ENCODE peak calls at places on chromosomes 16 and 17, in six cellular contexts. Q is AG10803, U is ascending aorta, C is fibroblast of villous mesenchyme, A is transverse colon, Y is GM10248. G is an unnamed sample.

GRCh38 chr17:10681866-10682446 is 15.4 kb downstream of the SCO1 start:
- DNase-seq in Q (peak), U (no peak), C (peak), A (no peak), Y (no peak), G (no peak)

GRCh38 chr17:58191259-58191896 is 1.1 kb upstream of the EPX start:
- DNase-seq in Q (no peak), U (peak), C (no peak), A (no peak), Y (no peak), G (no peak)

GRCh38 chr16:525520-526180 is 1.9 kb upstream of the CAPN15 start:
- DNase-seq in Q (peak), U (no peak), C (peak), A (no peak), Y (peak), G (no peak)

GRCh38 chr17:20970329-20970728 is 72.5 kb downstream of the USP22 start:
- DNase-seq in Q (no peak), U (no peak), C (no peak), A (no peak), Y (no peak), G (no peak)

GRCh38 chr16:88640039-88640495 is 1.7 kb downstream of the IL17C start:
- DNase-seq in Q (no peak), U (no peak), C (no peak), A (no peak), Y (no peak), G (no peak)

GRCh38 chr16:81932668-81933067 is 78.6 kb downstream of the SDR42E1 start:
- DNase-seq in Q (no peak), U (no peak), C (no peak), A (no peak), Y (no peak), G (no peak)

GRCh38 chr16:59214455-59214854 is 480.3 kb upstream of the GOT2 start:
- DNase-seq in Q (no peak), U (no peak), C (no peak), A (no peak), Y (no peak), G (no peak)

GRCh38 chr17:4593021-4593797 is 8.9 kb downstream of the SMTNL2 start:
- DNase-seq in Q (no peak), U (no peak), C (no peak), A (no peak), Y (no peak), G (no peak)

GRCh38 chr16:13895516-13895915 is 24.4 kb upstream of the ERCC4 start:
- DNase-seq in Q (no peak), U (no peak), C (no peak), A (no peak), Y (no peak), G (no peak)

GRCh38 chr17:47117386-47117785 is 71.7 kb downstream of the CDC27 start:
- DNase-seq in Q (no peak), U (no peak), C (no peak), A (no peak), Y (no peak), G (no peak)

GRCh38 chr16:55955439-55955838 is 80.3 kb upstream of the CES5A start:
- DNase-seq in Q (no peak), U (no peak), C (no peak), A (no peak), Y (no peak), G (no peak)

GRCh38 chr17:74181341-74181740 is 22.1 kb upstream of the RPL38 start:
- DNase-seq in Q (no peak), U (no peak), C (no peak), A (no peak), Y (no peak), G (no peak)

GRCh38 chr17:17590141-17590735 is 1.3 kb downstream of the PEMT start:
- DNase-seq in Q (no peak), U (no peak), C (no peak), A (no peak), Y (no peak), G (no peak)

GRCh38 chr17:52143536-52143935 is 15.0 kb downstream of the CA10 start:
- DNase-seq in Q (no peak), U (no peak), C (no peak), A (no peak), Y (no peak), G (no peak)

GRCh38 chr17:2043785-2044184 is 2.0 kb downstream of the OVCA2 start:
- DNase-seq in Q (peak), U (no peak), C (no peak), A (no peak), Y (no peak), G (no peak)

GRCh38 chr17:21129023-21129681 is 2.4 kb downstream of the DHRS7B start:
- DNase-seq in Q (peak), U (no peak), C (peak), A (no peak), Y (no peak), G (no peak)

GRCh38 chr17:59775786-59776350 is 68.4 kb downstream of the VMP1 start:
- DNase-seq in Q (no peak), U (no peak), C (no peak), A (no peak), Y (no peak), G (no peak)

GRCh38 chr17:27919120-27919519 is 26.0 kb upstream of the LYRM9 start:
- DNase-seq in Q (peak), U (no peak), C (no peak), A (no peak), Y (no peak), G (no peak)

GRCh38 chr17:47732399-47733046 is 513 bp upstream of the TBX21 start:
- DNase-seq in Q (no peak), U (no peak), C (no peak), A (no peak), Y (no peak), G (no peak)

GRCh38 chr17:68497885-68498319 is 14.3 kb upstream of the PRKAR1A start:
- DNase-seq in Q (no peak), U (no peak), C (no peak), A (peak), Y (peak), G (no peak)

GRCh38 chr17:17132746-17133145 is 73.4 kb downstream of the PLD6 start:
- DNase-seq in Q (no peak), U (no peak), C (no peak), A (no peak), Y (no peak), G (no peak)

GRCh38 chr17:9020096-9020823 is 1.1 kb upstream of the NTN1 start:
- DNase-seq in Q (no peak), U (peak), C (no peak), A (no peak), Y (no peak), G (no peak)

GRCh38 chr17:80986046-80986445 is 5.6 kb upstream of the CHMP6 start:
- DNase-seq in Q (no peak), U (no peak), C (no peak), A (no peak), Y (no peak), G (no peak)

GRCh38 chr17:80983545-80983944 is 8.1 kb upstream of the CHMP6 start:
- DNase-seq in Q (no peak), U (no peak), C (no peak), A (no peak), Y (no peak), G (no peak)

GRCh38 chr17:80986816-80987480 is 4.7 kb upstream of the CHMP6 start:
- DNase-seq in Q (no peak), U (no peak), C (no peak), A (no peak), Y (no peak), G (no peak)

GRCh38 chr17:80982426-80982974 is 9.1 kb upstream of the CHMP6 start:
- DNase-seq in Q (no peak), U (no peak), C (no peak), A (no peak), Y (no peak), G (no peak)

DNA sequence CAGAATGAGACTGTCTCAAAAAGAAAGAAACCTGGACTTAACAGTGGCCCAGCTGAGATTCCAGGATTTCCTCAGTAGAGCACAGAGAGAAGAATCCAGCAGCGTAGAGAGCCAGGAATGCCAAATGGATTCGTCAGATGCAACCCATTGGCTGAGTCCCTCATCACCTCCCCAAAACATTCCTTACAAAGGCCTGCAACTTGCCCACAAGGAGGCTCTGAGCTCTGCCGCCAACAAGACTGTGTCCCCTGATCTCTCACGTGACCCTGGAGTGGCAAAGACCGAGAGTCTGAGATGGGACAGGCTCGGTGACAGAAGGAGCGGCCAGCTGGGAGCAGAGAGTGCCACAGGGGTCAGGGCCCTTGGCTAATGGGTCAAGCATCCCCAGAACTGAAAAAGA is 6.9 kb upstream of the CHMP6 start:
- DNase-seq in Q (peak), U (no peak), C (peak), A (no peak), Y (no peak), G (no peak)
- TF ChIP-seq CTCF in Q (peak), U (peak), C (peak), A (no peak), Y (no peak), G (no peak)

GRCh38 chr16:31700530-31701388 is 172.8 kb upstream of the ZNF267 start:
- DNase-seq in Q (peak), U (peak), C (peak), A (peak), Y (peak), G (peak)
- TF ChIP-seq CTCF in Q (peak), U (no peak), C (peak), A (peak), Y (peak), G (no peak)

GRCh38 chr17:66542183-66542966 is 240.0 kb downstream of the PRKCA start:
- DNase-seq in Q (peak), U (no peak), C (peak), A (no peak), Y (peak), G (no peak)

GRCh38 chr17:66537518-66537917 is 235.1 kb downstream of the PRKCA start:
- DNase-seq in Q (no peak), U (no peak), C (no peak), A (no peak), Y (no peak), G (no peak)

GRCh38 chr17:66541461-66542182 is 239.2 kb downstream of the PRKCA start:
- DNase-seq in Q (no peak), U (no peak), C (peak), A (no peak), Y (peak), G (no peak)

GRCh38 chr17:66538776-66539175 is 236.4 kb downstream of the PRKCA start:
- DNase-seq in Q (no peak), U (no peak), C (peak), A (no peak), Y (no peak), G (no peak)

DNA sequence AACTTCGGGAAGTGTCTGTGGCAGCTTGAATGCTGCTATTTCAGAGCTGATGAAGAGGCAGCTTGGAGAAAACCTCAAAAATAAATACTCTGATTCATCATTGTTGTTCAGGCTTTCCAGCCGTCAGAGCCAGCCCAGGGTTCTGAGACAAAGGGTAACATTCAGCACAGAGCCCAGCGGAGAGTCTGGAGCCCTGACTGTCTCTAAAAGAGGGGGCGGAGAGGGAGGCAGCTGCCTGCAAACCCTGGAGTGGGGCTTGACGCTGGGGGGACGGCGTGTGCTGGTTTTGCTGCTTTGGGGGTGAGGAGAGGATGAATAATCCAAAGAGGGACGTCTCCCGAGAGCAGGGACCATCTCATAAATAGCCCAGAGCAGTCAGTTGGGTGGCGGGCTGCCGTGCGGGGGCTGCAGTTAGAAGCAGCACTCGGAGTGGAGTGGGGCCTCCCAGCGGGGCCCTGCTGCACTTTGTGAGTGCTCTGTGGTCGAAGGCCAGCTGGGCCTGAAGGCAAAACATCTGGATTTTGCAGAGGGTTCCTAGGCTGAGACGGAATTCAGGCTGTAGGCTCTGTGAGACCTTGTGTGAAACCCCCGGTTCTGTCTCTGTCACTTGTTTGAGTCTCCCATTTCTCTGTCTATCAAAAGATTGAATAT is 237.8 kb downstream of the PRKCA start:
- DNase-seq in Q (peak), U (no peak), C (peak), A (no peak), Y (no peak), G (no peak)
- TF ChIP-seq CTCF in Q (peak), U (no peak), C (no peak), A (no peak), Y (no peak), G (no peak)

GRCh38 chr16:5918553-5919127 is 821.0 kb upstream of the EEF2KMT start:
- DNase-seq in Q (no peak), U (no peak), C (no peak), A (peak), Y (no peak), G (no peak)
- TF ChIP-seq CTCF in Q (no peak), U (no peak), C (no peak), A (peak), Y (no peak), G (no peak)

GRCh38 chr16:47134550-47134949 is 9.2 kb downstream of the NETO2 start:
- DNase-seq in Q (no peak), U (no peak), C (no peak), A (no peak), Y (no peak), G (no peak)

GRCh38 chr16:47129755-47130435 is 13.8 kb downstream of the NETO2 start:
- DNase-seq in Q (no peak), U (no peak), C (no peak), A (no peak), Y (no peak), G (no peak)

GRCh38 chr16:47136101-47136820 is 7.5 kb downstream of the NETO2 start:
- DNase-seq in Q (no peak), U (no peak), C (peak), A (no peak), Y (peak), G (no peak)

GRCh38 chr16:47132310-47132709 is 11.4 kb downstream of the NETO2 start:
- DNase-seq in Q (no peak), U (no peak), C (no peak), A (no peak), Y (no peak), G (no peak)
- TF ChIP-seq CTCF in Q (no peak), U (no peak), C (peak), A (no peak), Y (no peak), G (no peak)

GRCh38 chr17:35242158-35242804 is 591 bp upstream of the SLFN5 start:
- DNase-seq in Q (peak), U (peak), C (no peak), A (peak), Y (peak), G (peak)
- TF ChIP-seq CTCF in Q (no peak), U (peak), C (peak), A (peak), Y (peak), G (peak)

GRCh38 chr17:40034426-40035161 is 19.4 kb downstream of the CSF3 start:
- DNase-seq in Q (no peak), U (no peak), C (no peak), A (no peak), Y (no peak), G (no peak)

GRCh38 chr17:40033339-40033738 is 18.1 kb downstream of the CSF3 start:
- DNase-seq in Q (no peak), U (no peak), C (no peak), A (no peak), Y (no peak), G (no peak)

GRCh38 chr17:40032322-40033320 is 17.4 kb downstream of the CSF3 start:
- DNase-seq in Q (no peak), U (no peak), C (no peak), A (peak), Y (no peak), G (no peak)

GRCh38 chr17:40031706-40032105 is 16.5 kb downstream of the CSF3 start:
- DNase-seq in Q (no peak), U (no peak), C (no peak), A (no peak), Y (no peak), G (no peak)

DNA sequence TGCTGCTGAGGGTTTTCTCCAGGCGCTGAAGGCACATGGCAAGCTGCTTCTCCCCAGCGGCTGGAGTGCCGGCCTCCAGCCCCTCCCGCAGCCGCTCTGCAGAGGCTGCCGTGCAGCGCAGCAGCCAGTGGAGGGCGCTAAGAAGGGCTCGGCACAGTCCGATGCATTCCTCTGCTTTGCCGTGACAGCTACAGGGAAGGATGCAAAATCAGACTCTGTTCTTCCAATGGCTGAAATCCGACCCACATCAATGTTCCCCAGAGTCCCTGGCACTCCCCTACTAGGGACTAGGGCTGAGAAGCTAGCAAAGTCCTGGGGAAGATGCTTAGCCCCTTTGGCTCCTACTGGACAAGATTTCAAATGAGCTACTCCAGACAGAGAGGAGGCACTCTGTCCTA is 19.0 kb downstream of the MED24 start:
- DNase-seq in Q (peak), U (no peak), C (peak), A (peak), Y (no peak), G (no peak)
- TF ChIP-seq CTCF in Q (peak), U (peak), C (peak), A (peak), Y (peak), G (no peak)

GRCh38 chr16:66562986-66563385 is 3.3 kb upstream of the CMTM1 start:
- DNase-seq in Q (no peak), U (no peak), C (no peak), A (no peak), Y (no peak), G (no peak)

GRCh38 chr16:66560107-66560506 is 6.1 kb upstream of the CMTM1 start:
- DNase-seq in Q (no peak), U (no peak), C (no peak), A (no peak), Y (no peak), G (no peak)

GRCh38 chr16:66563574-66564334 is 2.5 kb upstream of the CMTM1 start:
- DNase-seq in Q (no peak), U (no peak), C (no peak), A (no peak), Y (no peak), G (no peak)

GRCh38 chr16:66561381-66562080 is 4.7 kb upstream of the CMTM1 start:
- DNase-seq in Q (no peak), U (no peak), C (no peak), A (no peak), Y (no peak), G (no peak)

DNA sequence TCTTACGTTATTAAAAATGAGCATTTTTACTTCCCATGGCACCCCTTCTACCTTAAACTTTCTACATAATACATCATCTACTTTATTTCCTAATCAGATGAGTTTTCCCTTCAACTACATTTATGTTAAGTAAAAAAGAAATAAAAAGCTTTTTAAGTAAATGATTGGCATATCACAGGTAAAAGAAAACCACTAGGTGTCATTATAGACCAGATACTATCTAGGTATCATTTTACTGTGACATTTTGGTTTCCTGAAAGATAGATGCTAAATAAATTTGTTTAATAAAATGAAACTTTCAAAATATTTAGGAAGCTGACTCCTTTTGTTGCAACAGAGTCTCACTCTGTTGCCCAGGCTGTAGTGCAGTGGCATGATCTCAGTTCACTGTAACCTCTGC is 3.8 kb upstream of the CMTM1 start:
- DNase-seq in Q (no peak), U (no peak), C (no peak), A (no peak), Y (no peak), G (no peak)
- TF ChIP-seq CTCF in Q (no peak), U (no peak), C (no peak), A (no peak), Y (no peak), G (no peak)